ENCODE peak calls at places on chromosomes 4 and X, in six cellular contexts. U, G, Q, K, H and V are unnamed samples.

GRCh38 chrX:17521871-17522693 is 147.1 kb downstream of the NHS start:
- DNase-seq in U (peak), G (no peak), Q (no peak), K (peak), H (peak), V (peak)

GRCh38 chrX:37883196-37883595 is 35.8 kb upstream of the DYNLT3 start:
- DNase-seq in U (peak), G (no peak), Q (no peak), K (no peak), H (no peak), V (no peak)

GRCh38 chr4:15651682-15652081 is 3.5 kb downstream of the FBXL5 start:
- DNase-seq in U (no peak), G (no peak), Q (no peak), K (no peak), H (no peak), V (peak)

GRCh38 chr4:4394644-4395043 is 7.7 kb downstream of the NSG1 start:
- DNase-seq in U (peak), G (no peak), Q (no peak), K (no peak), H (peak), V (peak)

GRCh38 chrX:153921511-153922285 is 4.4 kb downstream of the ARHGAP4 start:
- DNase-seq in U (no peak), G (no peak), Q (no peak), K (no peak), H (peak), V (no peak)

GRCh38 chrX:64885850-64886249 is 90.4 kb downstream of the ZC4H2 start:
- DNase-seq in U (no peak), G (no peak), Q (no peak), K (no peak), H (no peak), V (no peak)

GRCh38 chrX:42149281-42149680 is 225.9 kb upstream of the CASK start:
- DNase-seq in U (peak), G (no peak), Q (no peak), K (no peak), H (peak), V (no peak)

GRCh38 chr4:105140684-105141490 is 5.8 kb upstream of the TET2 start:
- DNase-seq in U (peak), G (peak), Q (no peak), K (peak), H (peak), V (peak)

GRCh38 chr4:139511320-139511719 is 44.7 kb downstream of the SETD7 start:
- DNase-seq in U (no peak), G (no peak), Q (no peak), K (no peak), H (no peak), V (no peak)

GRCh38 chr4:143391895-143392294 is 55.2 kb downstream of the GAB1 start:
- DNase-seq in U (peak), G (no peak), Q (no peak), K (peak), H (peak), V (peak)

GRCh38 chr4:159178147-159178541 is 75.3 kb downstream of the RAPGEF2 start:
- DNase-seq in U (peak), G (no peak), Q (no peak), K (peak), H (peak), V (peak)

GRCh38 chr4:75051431-75051830 is 118.5 kb downstream of the PARM1 start:
- DNase-seq in U (no peak), G (no peak), Q (no peak), K (no peak), H (no peak), V (no peak)

GRCh38 chrX:49876750-49877149 is 2.5 kb upstream of the USP27X start:
- DNase-seq in U (peak), G (no peak), Q (no peak), K (peak), H (peak), V (peak)

GRCh38 chr4:123922847-123923246 is 526.3 kb downstream of the SPRY1 start:
- DNase-seq in U (no peak), G (no peak), Q (no peak), K (peak), H (peak), V (peak)

GRCh38 chr4:139651282-139652194 is 14.1 kb upstream of the MGST2 start:
- DNase-seq in U (peak), G (peak), Q (peak), K (peak), H (peak), V (peak)

GRCh38 chr4:122758033-122758432 is 25.5 kb downstream of the BBS12 start:
- DNase-seq in U (peak), G (no peak), Q (no peak), K (peak), H (peak), V (peak)

GRCh38 chr4:76011700-76012387 is 4.5 kb upstream of the CXCL9 start:
- DNase-seq in U (peak), G (peak), Q (no peak), K (peak), H (peak), V (peak)

GRCh38 chrX:149453911-149454820 is 50.9 kb downstream of the IDS start:
- DNase-seq in U (no peak), G (no peak), Q (no peak), K (peak), H (peak), V (peak)

GRCh38 chr4:127047930-127048329 is 584.8 kb upstream of the INTU start:
- DNase-seq in U (no peak), G (no peak), Q (no peak), K (no peak), H (peak), V (no peak)
- H3K4me3 ChIP-seq in U (no peak), G (no peak), Q (no peak), K (no peak), H (no peak), V (no peak)

DNA sequence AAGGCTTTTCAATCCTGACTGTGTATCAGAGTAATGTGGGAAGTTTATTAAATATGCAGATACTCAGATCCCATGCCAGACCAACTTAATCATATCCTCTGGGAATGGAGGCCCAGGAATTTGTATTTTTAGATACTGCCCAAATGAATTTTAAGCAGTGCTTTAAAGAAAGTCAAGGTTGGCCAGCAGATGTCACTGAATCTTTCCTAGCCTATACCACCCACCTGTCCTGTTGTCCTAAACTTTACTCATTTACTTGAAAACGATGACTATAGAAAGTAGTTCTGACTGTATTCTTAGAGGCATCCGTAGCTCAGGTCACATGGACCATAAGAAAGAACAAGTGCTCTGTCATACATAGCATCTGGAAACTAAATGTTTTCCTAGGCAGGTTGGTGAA is 79.9 kb downstream of the AMOT start:
- DNase-seq in U (no peak), G (no peak), Q (no peak), K (peak), H (peak), V (peak)
- TF ChIP-seq CTCF in U (no peak), G (no peak), Q (no peak), K (peak), H (no peak), V (no peak)

GRCh38 chrX:68880846-68881513 is 52.2 kb downstream of the EFNB1 start:
- DNase-seq in U (no peak), G (no peak), Q (no peak), K (no peak), H (no peak), V (no peak)

GRCh38 chrX:68874076-68874475 is 45.3 kb downstream of the EFNB1 start:
- DNase-seq in U (no peak), G (no peak), Q (no peak), K (no peak), H (no peak), V (no peak)

GRCh38 chrX:68876731-68877130 is 47.9 kb downstream of the EFNB1 start:
- DNase-seq in U (no peak), G (no peak), Q (no peak), K (no peak), H (no peak), V (no peak)

GRCh38 chrX:68878977-68879376 is 50.2 kb downstream of the EFNB1 start:
- DNase-seq in U (no peak), G (no peak), Q (no peak), K (no peak), H (no peak), V (no peak)

GRCh38 chrX:68877606-68878005 is 48.8 kb downstream of the EFNB1 start:
- DNase-seq in U (no peak), G (no peak), Q (no peak), K (no peak), H (no peak), V (no peak)
- H3K4me3 ChIP-seq in U (no peak), G (no peak), Q (no peak), K (no peak), H (no peak), V (no peak)

DNA sequence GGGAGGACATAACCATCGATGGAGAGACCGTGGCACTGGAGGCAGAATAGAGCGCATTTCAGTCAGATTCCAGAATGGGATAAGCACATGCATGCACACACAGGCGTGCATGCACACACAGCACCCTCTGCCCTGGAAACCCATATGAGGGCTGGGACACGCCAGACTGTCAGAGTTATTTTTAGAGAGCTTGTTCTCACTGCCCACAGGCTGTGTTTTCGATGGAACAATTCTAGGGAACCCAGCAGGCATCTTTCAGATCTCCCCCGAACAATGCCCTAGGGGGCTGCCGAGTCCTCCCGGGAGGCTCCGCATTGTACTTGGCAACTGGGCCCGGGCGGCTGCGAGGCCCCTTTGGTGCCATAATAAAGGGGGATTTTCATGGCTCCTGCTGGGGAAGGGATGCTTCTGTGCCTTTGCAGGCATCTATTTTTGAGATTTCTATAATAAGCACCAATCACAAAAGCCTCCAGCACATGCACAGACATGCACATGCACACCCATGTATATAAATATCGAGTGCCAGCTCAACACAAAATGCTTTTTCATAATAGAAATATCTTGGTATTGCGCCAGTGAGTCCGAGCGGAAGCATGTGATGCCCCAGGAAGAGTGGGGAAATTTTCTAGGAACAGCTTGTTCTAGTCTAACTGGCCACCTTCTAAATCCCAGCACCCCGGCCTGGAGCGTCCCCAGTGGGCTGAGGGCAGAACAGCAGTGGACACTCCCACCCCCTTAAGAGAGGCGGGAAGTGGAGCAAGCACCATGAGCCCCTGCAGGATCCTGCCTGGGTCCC is 88.6 kb downstream of the PHKA2 start:
- DNase-seq in U (peak), G (peak), Q (peak), K (peak), H (peak), V (peak)
- TF ChIP-seq CTCF in U (peak), G (peak), Q (peak), K (peak), H (peak), V (peak)

GRCh38 chr4:108166038-108166437 is 2.7 kb downstream of the LEF1 start:
- DNase-seq in U (no peak), G (no peak), Q (no peak), K (no peak), H (no peak), V (no peak)
- H3K4me3 ChIP-seq in U (no peak), G (peak), Q (no peak), K (no peak), H (no peak), V (peak)

GRCh38 chr4:99047710-99048109 is 40.9 kb downstream of the ADH5 start:
- DNase-seq in U (no peak), G (no peak), Q (no peak), K (no peak), H (no peak), V (no peak)
- TF ChIP-seq CTCF in U (peak), G (no peak), Q (no peak), K (no peak), H (no peak), V (no peak)